ENCODE peak calls at places on chromosome 14, in seven cellular contexts. B is psoas muscle, Z is tibial artery, E is upper lobe of right lung, L is SJSA1, H is heart right ventricle, C is mammary epithelial cell. S is an unnamed sample.
A peak's percentile ranks its signal among the peaks of the same experiment; 100 is the strongest.

GRCh38 chr14:83556746-83557460 is 1973.0 kb upstream of the FLRT2 start:
- DNase-seq in C (no peak), H (no peak), Z (no peak), B (no peak), E (no peak), L (no peak), S (no peak)

GRCh38 chr14:105092124-105092911 is 27.1 kb upstream of the GPR132 start:
- DNase-seq in B (no peak), Z (no peak), L (no peak), C (no peak), H (no peak), E (peak; percentile 72), S (no peak)

GRCh38 chr14:80584638-80585505 is 356.7 kb downstream of the CEP128 start:
- DNase-seq in B (no peak), Z (no peak), H (no peak), E (no peak), L (no peak), C (peak; percentile 89), S (peak; percentile 52)

GRCh38 chr14:29273513-29273912 is 506.9 kb downstream of the FOXG1 start:
- DNase-seq in Z (no peak), H (no peak), B (no peak), E (no peak), L (no peak), C (no peak), S (no peak)

GRCh38 chr14:58238252-58239247 is 6.1 kb upstream of the PSMA3 start:
- DNase-seq in H (no peak), E (no peak), B (no peak), C (peak; percentile 11), L (no peak), Z (peak; percentile 42), S (no peak)

GRCh38 chr14:104893435-104894207 is 28.6 kb downstream of the CEP170B start:
- DNase-seq in H (no peak), L (no peak), Z (no peak), E (peak; percentile 64), B (peak; percentile 51), C (no peak), S (no peak)

GRCh38 chr14:101256266-101256665 is 305.0 kb upstream of the DIO3 start:
- DNase-seq in Z (no peak), B (no peak), H (no peak), L (no peak), C (no peak), E (no peak), S (no peak)

GRCh38 chr14:75188520-75189267 is 12.3 kb upstream of the TMED10 start:
- DNase-seq in Z (peak; percentile 42), E (no peak), L (no peak), H (no peak), C (no peak), B (no peak), S (no peak)

GRCh38 chr14:80275208-80275850 is 64.0 kb upstream of the DIO2 start:
- DNase-seq in Z (no peak), H (no peak), C (peak; percentile 41), L (no peak), E (no peak), B (no peak), S (no peak)

GRCh38 chr14:71472281-71472960 is 459.8 kb upstream of the RGS6 start:
- DNase-seq in L (no peak), H (no peak), Z (no peak), B (no peak), E (no peak), C (no peak), S (no peak)

GRCh38 chr14:68088463-68088862 is 268.9 kb downstream of the RAD51B start:
- DNase-seq in H (no peak), L (no peak), C (no peak), B (peak; percentile 51), E (no peak), Z (no peak), S (peak; percentile 10)

GRCh38 chr14:79404874-79405273 is 806.4 kb downstream of the DIO2 start:
- DNase-seq in B (no peak), H (no peak), L (no peak), C (no peak), E (no peak), Z (no peak), S (no peak)

GRCh38 chr14:28767851-28768548 is 1.4 kb downstream of the FOXG1 start:
- DNase-seq in E (no peak), Z (no peak), B (no peak), C (no peak), H (no peak), L (no peak), S (no peak)

GRCh38 chr14:91946313-91947195 is 940 bp downstream of the FBLN5 start:
- DNase-seq in E (no peak), H (no peak), C (no peak), L (no peak), Z (no peak), B (no peak), S (no peak)

GRCh38 chr14:88417594-88417993 is 32.1 kb downstream of the SPATA7 start:
- DNase-seq in C (no peak), H (no peak), Z (no peak), L (no peak), E (no peak), B (no peak), S (no peak)

GRCh38 chr14:93309430-93309966 is 23.3 kb downstream of the BTBD7 start:
- DNase-seq in E (no peak), H (no peak), L (no peak), Z (no peak), B (no peak), C (no peak), S (no peak)

GRCh38 chr14:78697341-78697740 is 527.2 kb downstream of the NRXN3 start:
- DNase-seq in E (no peak), H (no peak), Z (no peak), L (no peak), B (no peak), C (peak; percentile 12), S (peak; percentile 4)

GRCh38 chr14:88322505-88323085 is 474 bp downstream of the KCNK10 start:
- DNase-seq in Z (no peak), H (no peak), L (no peak), C (no peak), E (no peak), B (no peak), S (no peak)

GRCh38 chr14:88078525-88078924 is 73.6 kb downstream of the GPR65 start:
- DNase-seq in H (no peak), Z (no peak), C (no peak), B (no peak), E (no peak), L (no peak), S (no peak)

GRCh38 chr14:51849095-51849494 is 11.3 kb upstream of the GNG2 start:
- DNase-seq in E (no peak), B (no peak), C (peak; percentile 77), H (no peak), L (no peak), Z (no peak), S (no peak)

GRCh38 chr14:45939572-45939971 is 686.6 kb upstream of the MIS18BP1 start:
- DNase-seq in C (no peak), H (no peak), Z (no peak), L (no peak), B (no peak), E (no peak), S (no peak)

GRCh38 chr14:68977741-68978549 is 1.2 kb downstream of the ACTN1 start:
- DNase-seq in H (peak; percentile 62), B (peak; percentile 61), L (peak; percentile 98), C (peak; percentile 84), E (peak; percentile 83), Z (peak; percentile 82), S (no peak)

GRCh38 chr14:50620341-50620740 is 47.8 kb downstream of the SAV1 start:
- DNase-seq in L (no peak), E (no peak), B (no peak), H (no peak), C (peak; percentile 51), Z (no peak), S (no peak)

GRCh38 chr14:91220581-91221000 is 23.9 kb downstream of the GPR68 start:
- DNase-seq in H (no peak), Z (no peak), B (no peak), L (no peak), E (peak; percentile 67), C (peak; percentile 23), S (no peak)

GRCh38 chr14:63290741-63291286 is 27.9 kb downstream of the GPHB5 start:
- DNase-seq in H (no peak), E (no peak), L (no peak), Z (no peak), B (no peak), C (no peak), S (no peak)

GRCh38 chr14:50082784-50083466 is 33.4 kb downstream of the VCPKMT start:
- DNase-seq in B (no peak), L (no peak), E (peak; percentile 67), Z (no peak), C (peak; percentile 94), H (no peak), S (no peak)

GRCh38 chr14:69772082-69773017 is 5.4 kb downstream of the SRSF5 start:
- DNase-seq in E (no peak), H (no peak), Z (no peak), L (no peak), B (no peak), C (no peak), S (no peak)

GRCh38 chr14:40309124-40309523 is 876.9 kb upstream of the FBXO33 start:
- DNase-seq in C (no peak), Z (no peak), L (no peak), E (no peak), H (no peak), B (no peak), S (no peak)

GRCh38 chr14:40312296-40312695 is 880.1 kb upstream of the FBXO33 start:
- DNase-seq in B (no peak), H (no peak), L (no peak), C (no peak), E (no peak), Z (no peak), S (no peak)

GRCh38 chr14:40308240-40308639 is 876.0 kb upstream of the FBXO33 start:
- DNase-seq in Z (no peak), C (no peak), H (no peak), E (no peak), L (no peak), B (no peak), S (no peak)
- H3K27ac ChIP-seq in Z (no peak overlapping the region), C (no peak overlapping the region), H (no peak overlapping the region), E (no peak overlapping the region), L (no peak overlapping the region), B (no peak overlapping the region), S (no peak overlapping the region)

GRCh38 chr14:103638594-103638993 is 9.6 kb downstream of the KLC1 start:
- DNase-seq in C (no peak), Z (no peak), E (no peak), H (no peak), B (no peak), L (no peak), S (no peak)
- H3K27ac ChIP-seq in C (no peak overlapping the region), Z (peak overlapping the region; percentile 74), E (no peak overlapping the region), H (no peak overlapping the region), B (no peak overlapping the region), L (no peak overlapping the region), S (no peak overlapping the region)

GRCh38 chr14:22565391-22565945 is 23.6 kb downstream of the DAD1 start:
- DNase-seq in E (no peak), H (no peak), B (no peak), L (no peak), C (no peak), Z (no peak), S (no peak)
- H3K27ac ChIP-seq in E (no peak overlapping the region), H (no peak overlapping the region), B (peak overlapping the region; percentile 66), L (no peak overlapping the region), C (no peak overlapping the region), Z (peak overlapping the region; percentile 51), S (no peak overlapping the region)

DNA sequence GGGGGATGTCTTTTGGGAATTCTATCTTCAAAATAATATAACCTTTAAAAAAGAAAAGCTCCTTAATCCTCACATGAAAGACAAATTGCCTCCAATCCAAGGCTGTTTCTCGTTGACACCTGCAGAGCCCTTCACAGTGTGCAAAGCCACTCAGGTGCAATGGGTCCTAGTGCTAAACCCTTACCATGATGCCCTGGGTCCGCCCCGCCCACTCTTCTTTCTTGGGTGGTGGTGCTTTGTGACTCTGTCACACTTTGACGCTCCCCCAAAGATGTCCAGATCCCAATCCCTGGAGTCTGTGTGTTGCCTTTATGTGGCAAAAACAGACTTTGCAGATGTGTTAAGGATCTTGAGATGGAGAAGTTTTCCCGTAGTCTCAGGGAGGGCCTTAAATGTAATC is 29.7 kb downstream of the CLMN start:
- DNase-seq in B (no peak), C (no peak), L (no peak), Z (no peak), E (no peak), H (no peak), S (no peak)
- H3K27ac ChIP-seq in B (peak overlapping the region; percentile 70), C (no peak overlapping the region), L (no peak overlapping the region), Z (peak overlapping the region; percentile 70), E (no peak overlapping the region), H (peak overlapping the region; percentile 55), S (peak overlapping the region; percentile 17)

S was measured in Panc1.